ENCODE peak calls at places on chromosomes 3 and 15, in eight cellular contexts. E is GM12878, K is GM23248, H is GM23338, D is neuronal stem cell, L is PC-9, R is neural progenitor cell, A is IMR-90. B is an unnamed sample. For H3K36me3, the result is how much of the 10 kb centered on the place peaks cover.

GRCh38 chr15:69804786-69805185 is 292.9 kb downstream of the TLE3 start:
- DNase-seq in E (no peak), K (no peak), H (no peak), D (no peak), L (no peak), R (no peak), A (no peak), B (no peak)

GRCh38 chr15:70530035-70530499 is 233.3 kb downstream of the UACA start:
- DNase-seq in E (no peak), K (no peak), H (no peak), D (no peak), L (no peak), R (no peak), A (no peak), B (no peak)

GRCh38 chr15:94970096-94970495 is 738.7 kb downstream of the MCTP2 start:
- DNase-seq in E (no peak), K (no peak), H (no peak), D (no peak), L (no peak), R (no peak), A (no peak), B (no peak)

GRCh38 chr3:14545251-14545635 is 5.1 kb upstream of the GRIP2 start:
- DNase-seq in E (no peak), K (no peak), H (no peak), D (no peak), L (no peak), R (no peak), A (no peak), B (no peak)

GRCh38 chr3:123907720-123908119 is 23.6 kb upstream of the MYLK start:
- DNase-seq in E (no peak), K (no peak), H (peak), D (no peak), L (no peak), R (no peak), A (no peak), B (no peak)

GRCh38 chr15:70613259-70613658 is 150.1 kb downstream of the UACA start:
- DNase-seq in E (no peak), K (no peak), H (no peak), D (no peak), L (no peak), R (no peak), A (no peak), B (no peak)

GRCh38 chr3:98519351-98519750 is 3.4 kb downstream of the CLDND1 start:
- DNase-seq in E (no peak), K (no peak), H (no peak), D (no peak), L (no peak), R (no peak), A (peak), B (no peak)

GRCh38 chr3:66394261-66395249 is 106.3 kb downstream of the LRIG1 start:
- DNase-seq in E (no peak), K (peak), H (no peak), D (no peak), L (no peak), R (no peak), A (peak), B (no peak)

GRCh38 chr3:128327606-128328031 is 139.1 kb downstream of the DNAJB8 start:
- DNase-seq in E (no peak), K (no peak), H (no peak), D (no peak), L (no peak), R (no peak), A (no peak), B (no peak)

GRCh38 chr15:69974321-69974720 is 123.4 kb downstream of the TLE3 start:
- DNase-seq in E (no peak), K (no peak), H (no peak), D (no peak), L (no peak), R (no peak), A (no peak), B (no peak)

GRCh38 chr3:166554006-166554405 is 716.8 kb upstream of the BCHE start:
- DNase-seq in E (no peak), K (no peak), H (no peak), D (no peak), L (no peak), R (no peak), A (no peak), B (peak)

GRCh38 chr3:186013312-186013711 is 75.5 kb upstream of the TRA2B start:
- DNase-seq in E (no peak), K (no peak), H (no peak), D (no peak), L (no peak), R (no peak), A (no peak), B (no peak)

GRCh38 chr3:136778865-136779264 is 26.7 kb upstream of the STAG1 start:
- DNase-seq in E (no peak), K (peak), H (no peak), D (no peak), L (no peak), R (no peak), A (peak), B (peak)

GRCh38 chr3:120567370-120568197 is 28.6 kb upstream of the NDUFB4 start:
- DNase-seq in E (no peak), K (peak), H (peak), D (no peak), L (no peak), R (peak), A (peak), B (peak)

GRCh38 chr15:82832601-82833209 is 23.3 kb downstream of the WHAMM start:
- DNase-seq in E (peak), K (peak), H (no peak), D (no peak), L (peak), R (no peak), A (peak), B (peak)

GRCh38 chr15:96268421-96269204 is 61.9 kb upstream of the NR2F2 start:
- DNase-seq in E (no peak), K (peak), H (peak), D (no peak), L (peak), R (no peak), A (peak), B (peak)

DNA sequence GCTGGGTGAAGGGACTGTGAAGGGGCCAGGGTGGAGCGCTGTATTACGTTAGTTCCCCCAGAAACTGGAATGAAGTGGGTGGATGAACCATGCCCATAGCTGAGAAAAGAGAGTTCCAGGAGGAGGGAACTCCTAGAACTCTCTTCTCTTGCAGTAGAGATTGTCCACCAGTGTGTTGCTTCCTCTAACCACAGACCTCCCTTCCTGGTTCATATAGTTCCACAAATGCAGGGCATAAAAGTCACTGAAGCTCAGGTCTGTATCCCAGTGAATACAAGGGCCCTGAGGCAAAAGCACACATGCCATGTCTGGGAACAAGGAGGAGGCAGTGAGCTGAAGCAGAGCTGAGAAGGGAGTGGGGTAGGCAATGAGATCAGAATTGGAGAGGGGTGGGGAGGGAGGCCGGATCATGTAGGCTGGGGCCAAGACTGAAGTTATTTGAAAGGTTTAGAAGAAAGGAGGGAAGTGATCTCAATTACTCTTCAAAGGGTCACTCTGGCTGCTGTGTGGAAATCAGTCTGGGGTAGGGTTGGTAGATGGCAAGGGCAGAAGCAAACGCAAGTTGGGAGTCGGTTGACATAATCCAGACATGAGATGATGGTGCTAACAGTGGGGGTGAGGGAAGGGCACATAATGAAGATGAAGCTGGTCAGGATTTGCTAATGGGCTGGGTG is 6.5 kb downstream of the A4GNT start:
- DNase-seq in E (no peak), K (peak), H (no peak), D (no peak), L (no peak), R (no peak), A (peak), B (peak)
- H3K27ac ChIP-seq in E (no peak), K (peak), H (no peak), D (no peak), L (no peak), R (no peak), A (peak), B (peak)

GRCh38 chr3:52733256-52733891 is 27.5 kb downstream of the SPCS1 start:
- DNase-seq in E (no peak), K (no peak), H (no peak), D (no peak), L (no peak), R (no peak), A (no peak), B (no peak)

GRCh38 chr3:52731590-52731989 is 25.7 kb downstream of the SPCS1 start:
- DNase-seq in E (no peak), K (no peak), H (no peak), D (no peak), L (no peak), R (no peak), A (no peak), B (no peak)

DNA sequence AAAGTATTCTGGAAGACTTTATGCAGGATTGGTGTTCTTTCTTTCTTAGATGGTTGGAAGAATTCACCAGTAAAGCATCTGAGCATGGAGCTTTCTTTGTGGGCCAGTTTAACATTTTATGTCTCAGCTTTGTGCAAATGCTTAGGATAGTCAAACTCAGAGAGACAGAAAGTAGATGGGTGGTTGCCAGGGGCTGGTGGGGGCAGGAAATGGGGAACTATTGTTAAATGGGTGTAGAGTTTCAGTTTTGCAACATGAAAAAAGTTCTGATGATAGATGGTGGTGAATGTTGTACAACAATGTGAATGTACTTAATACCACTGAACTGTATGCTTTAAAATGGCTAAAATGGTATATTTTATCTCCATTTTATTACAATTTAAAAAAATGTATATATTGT is 24.8 kb downstream of the SPCS1 start:
- DNase-seq in E (no peak), K (no peak), H (no peak), D (no peak), L (no peak), R (no peak), A (no peak), B (no peak)
- H3K36me3 ChIP-seq in E (under half), K (under half), H (under half), D (half or more), L (under half), R (under half), A (under half), B (under half)

DNA sequence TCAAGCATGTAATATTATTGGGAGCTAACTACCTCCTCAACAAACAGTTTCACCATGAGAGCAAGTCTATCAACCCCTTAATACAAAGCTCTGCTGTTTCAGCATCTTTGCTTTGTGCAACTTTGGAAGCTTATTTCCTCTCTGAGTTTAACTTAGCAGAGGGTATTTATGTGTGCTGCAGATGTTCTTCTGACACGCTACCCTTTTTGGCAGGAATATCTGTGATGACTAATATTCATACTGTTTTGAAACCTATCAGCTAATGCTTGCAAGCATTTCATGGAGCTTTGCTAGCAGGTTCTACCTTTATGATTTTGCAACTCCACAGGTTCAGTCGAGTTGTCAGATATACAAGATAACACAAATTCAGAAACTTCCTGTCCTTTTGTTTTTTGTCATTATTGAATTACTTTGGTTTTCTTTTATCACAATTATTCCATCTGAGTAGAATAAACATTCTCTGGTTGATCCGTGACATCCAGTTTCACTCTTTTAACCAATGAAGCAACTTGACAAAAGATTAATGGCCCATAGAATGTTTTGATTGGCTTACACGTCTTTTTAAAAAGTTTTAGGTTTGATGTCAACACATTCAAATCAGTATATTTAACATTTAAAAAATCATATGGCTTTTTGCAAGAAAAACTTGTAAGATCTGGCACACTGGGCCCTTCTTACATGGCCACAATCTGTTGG is 1.7 kb upstream of the SLC9A9 start:
- DNase-seq in E (peak), K (peak), H (no peak), D (no peak), L (no peak), R (no peak), A (peak), B (peak)
- H2AFZ ChIP-seq in E (peak), K (no peak), H (no peak), D (no peak), L (no peak), R (no peak), A (no peak), B (no peak)

GRCh38 chr3:110165344-110165743 is 828.0 kb upstream of the DPPA4 start:
- DNase-seq in E (no peak), K (no peak), H (no peak), D (no peak), L (no peak), R (no peak), A (peak), B (no peak)
- H3K27ac ChIP-seq in E (no peak), K (no peak), H (peak), D (no peak), L (no peak), R (peak), A (peak), B (no peak)

GRCh38 chr3:157149136-157149696 is 10.7 kb downstream of the CCNL1 start:
- DNase-seq in E (no peak), K (no peak), H (no peak), D (no peak), L (no peak), R (no peak), A (no peak), B (no peak)

GRCh38 chr3:157148123-157148889 is 11.6 kb downstream of the CCNL1 start:
- DNase-seq in E (no peak), K (no peak), H (no peak), D (no peak), L (no peak), R (no peak), A (no peak), B (no peak)

GRCh38 chr3:157145566-157145965 is 14.4 kb downstream of the CCNL1 start:
- DNase-seq in E (no peak), K (no peak), H (no peak), D (no peak), L (no peak), R (no peak), A (no peak), B (peak)

GRCh38 chr3:157147099-157147803 is 12.7 kb downstream of the CCNL1 start:
- DNase-seq in E (no peak), K (no peak), H (no peak), D (no peak), L (no peak), R (no peak), A (no peak), B (no peak)

DNA sequence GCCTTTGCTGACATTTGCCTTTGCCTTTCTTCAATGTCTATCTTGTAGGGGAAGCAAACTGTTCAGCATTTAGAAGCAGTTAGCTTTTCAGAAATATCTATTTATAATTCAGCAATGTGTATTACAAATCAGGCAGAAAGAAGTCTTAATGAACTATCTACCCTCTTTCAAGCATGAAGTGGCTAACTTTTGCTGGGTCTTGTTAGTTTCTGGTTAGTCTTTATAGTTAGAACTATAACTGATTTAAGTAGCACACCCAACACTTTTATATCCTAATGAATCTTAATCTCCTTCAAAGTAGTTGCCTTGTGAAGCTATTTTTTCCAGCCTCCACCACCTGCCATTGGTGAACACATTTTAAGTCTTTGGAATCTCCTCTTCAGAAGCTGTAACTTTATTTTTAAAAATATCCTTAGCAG is 13.3 kb downstream of the CCNL1 start:
- DNase-seq in E (no peak), K (no peak), H (no peak), D (no peak), L (no peak), R (no peak), A (no peak), B (no peak)
- H3K36me3 ChIP-seq in E (under half), K (half or more), H (half or more), D (half or more), L (under half), R (half or more), A (half or more), B (under half)